ENCODE peak calls at places on chromosomes 4 and X, in nine cellular contexts. W, E, R, K, A, T, I, C and G are unnamed samples.

GRCh38 chr4:6699903-6700302 is 6.2 kb downstream of the S100P start:
- DNase-seq in W (no peak), K (no peak), E (no peak), A (no peak), R (no peak), I (no peak), T (no peak), C (no peak), G (no peak)

GRCh38 chr4:145299380-145300076 is 119.1 kb upstream of the OTUD4 start:
- DNase-seq in T (no peak), E (no peak), K (no peak), W (peak; percentile 85), A (peak; percentile 89), C (no peak), R (peak; percentile 80), I (peak; percentile 93), G (peak; percentile 88)

GRCh38 chr4:57154926-57155325 is 44.7 kb upstream of the IGFBP7 start:
- DNase-seq in W (no peak), K (no peak), E (no peak), R (no peak), A (no peak), T (no peak), C (no peak), I (no peak), G (no peak)

GRCh38 chrX:2705036-2705435 is 13.9 kb downstream of the CD99 start:
- DNase-seq in W (peak; percentile 60), T (peak; percentile 9), K (no peak), C (peak; percentile 43), E (no peak), R (no peak), A (no peak), I (no peak), G (no peak)

GRCh38 chr4:24266951-24267577 is 317.3 kb downstream of the DHX15 start:
- DNase-seq in I (no peak), W (peak; percentile 71), K (no peak), T (no peak), E (no peak), R (no peak), C (no peak), A (peak; percentile 88), G (no peak)

GRCh38 chrX:118346258-118347094 is 570 bp downstream of the WDR44 start:
- DNase-seq in A (peak; percentile 16), C (no peak), E (peak; percentile 65), T (peak; percentile 50), W (no peak), I (peak; percentile 20), R (peak; percentile 54), K (peak; percentile 44), G (peak; percentile 4)

GRCh38 chrX:149036086-149036485 is 469.0 kb downstream of the IDS start:
- DNase-seq in K (no peak), C (peak; percentile 5), R (no peak), I (no peak), A (no peak), T (peak; percentile 6), W (no peak), E (no peak), G (no peak)

GRCh38 chr4:25020240-25020639 is 10.5 kb downstream of the LGI2 start:
- DNase-seq in R (no peak), C (no peak), E (no peak), W (peak; percentile 19), A (peak; percentile 90), T (no peak), I (peak; percentile 38), K (no peak), G (peak; percentile 37)

DNA sequence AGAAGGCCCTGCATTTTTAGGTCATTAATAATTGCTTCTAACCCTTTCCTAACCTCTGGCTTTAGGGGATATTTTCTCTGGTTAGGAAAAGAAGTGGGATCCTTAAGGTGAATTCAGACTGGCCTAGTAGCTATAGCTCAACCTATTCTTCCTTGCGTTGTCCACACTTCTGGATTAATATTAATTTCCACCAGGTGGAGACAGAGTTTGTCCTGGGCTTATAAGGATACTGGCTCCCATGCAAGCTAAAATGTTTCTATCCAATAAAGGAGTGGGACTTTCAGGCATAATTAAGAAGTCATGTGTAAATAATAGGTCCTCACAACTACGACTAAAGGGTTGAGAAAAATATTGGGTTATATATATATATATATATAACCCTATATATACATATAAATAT is 860.0 kb upstream of the POU3F4 start:
- DNase-seq in W (no peak), C (no peak), K (no peak), E (no peak), A (peak; percentile 18), R (no peak), T (no peak), I (peak; percentile 43), G (no peak)
- TF ChIP-seq CTCF in W (no peak), C (no peak), K (no peak), E (peak; percentile 39), A (peak; percentile 47), R (no peak), T (no peak), I (peak; percentile 46), G (no peak)

DNA sequence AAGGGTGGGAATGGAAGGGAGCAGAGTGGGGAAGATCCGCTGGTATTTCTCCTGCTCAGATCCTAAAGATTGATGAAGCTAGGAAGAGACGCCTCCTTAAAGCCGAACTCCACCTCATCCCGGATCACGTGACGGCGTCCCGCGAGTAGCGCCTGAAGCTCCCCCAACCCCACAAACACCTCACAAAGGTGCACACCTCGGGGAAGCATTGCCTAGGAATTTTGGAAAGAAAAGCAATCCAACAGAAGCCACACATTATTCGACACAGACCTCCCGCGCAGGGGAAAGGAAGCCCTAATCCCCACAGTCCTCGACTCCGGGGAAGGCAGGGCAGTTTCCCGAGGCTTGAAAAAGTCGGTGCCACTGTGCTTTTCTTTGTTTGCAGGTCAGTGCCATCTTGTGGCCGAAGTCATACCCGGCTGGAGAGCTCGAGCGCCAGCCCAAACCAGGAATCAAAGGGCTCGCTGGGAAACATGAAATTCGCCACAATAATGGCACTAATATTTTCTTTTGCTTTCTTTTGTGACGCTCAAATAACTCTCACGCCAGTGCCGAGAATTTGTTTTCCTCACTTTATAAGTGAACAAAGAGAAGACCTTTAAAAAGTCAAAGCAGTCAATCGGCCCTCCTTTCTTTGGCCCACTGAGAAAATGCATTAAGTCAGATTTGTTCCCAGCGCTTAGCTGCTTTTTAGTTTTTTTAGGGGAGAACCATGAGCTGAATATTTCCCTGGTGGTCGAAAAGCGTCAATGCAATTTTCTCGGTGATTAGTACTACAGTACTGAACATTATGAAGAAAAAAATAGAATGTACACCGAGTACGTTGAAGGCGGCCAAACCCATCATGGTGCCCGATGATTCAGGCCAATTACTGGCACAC is at the start of gene NPY1R:
- DNase-seq in A (peak; percentile 82), C (peak; percentile 73), R (peak; percentile 4), E (peak; percentile 90), I (peak; percentile 70), W (peak; percentile 77), T (peak; percentile 89), K (no peak), G (peak; percentile 78)
- TF ChIP-seq CTCF in A (peak; percentile 81), C (peak; percentile 38), R (peak; percentile 65), E (peak; percentile 71), I (peak; percentile 76), W (peak; percentile 76), T (peak; percentile 22), K (no peak), G (peak; percentile 85)

GRCh38 chrX:81414630-81415029 is 212.7 kb downstream of the SH3BGRL start:
- DNase-seq in A (peak; percentile 0), I (peak; percentile 38), E (no peak), C (no peak), W (peak; percentile 0), K (no peak), T (no peak), R (no peak), G (no peak)
- TF ChIP-seq CTCF in A (no peak), I (peak; percentile 50), E (no peak), C (no peak), W (peak; percentile 28), K (no peak), T (no peak), R (peak; percentile 42), G (peak; percentile 44)

DNA sequence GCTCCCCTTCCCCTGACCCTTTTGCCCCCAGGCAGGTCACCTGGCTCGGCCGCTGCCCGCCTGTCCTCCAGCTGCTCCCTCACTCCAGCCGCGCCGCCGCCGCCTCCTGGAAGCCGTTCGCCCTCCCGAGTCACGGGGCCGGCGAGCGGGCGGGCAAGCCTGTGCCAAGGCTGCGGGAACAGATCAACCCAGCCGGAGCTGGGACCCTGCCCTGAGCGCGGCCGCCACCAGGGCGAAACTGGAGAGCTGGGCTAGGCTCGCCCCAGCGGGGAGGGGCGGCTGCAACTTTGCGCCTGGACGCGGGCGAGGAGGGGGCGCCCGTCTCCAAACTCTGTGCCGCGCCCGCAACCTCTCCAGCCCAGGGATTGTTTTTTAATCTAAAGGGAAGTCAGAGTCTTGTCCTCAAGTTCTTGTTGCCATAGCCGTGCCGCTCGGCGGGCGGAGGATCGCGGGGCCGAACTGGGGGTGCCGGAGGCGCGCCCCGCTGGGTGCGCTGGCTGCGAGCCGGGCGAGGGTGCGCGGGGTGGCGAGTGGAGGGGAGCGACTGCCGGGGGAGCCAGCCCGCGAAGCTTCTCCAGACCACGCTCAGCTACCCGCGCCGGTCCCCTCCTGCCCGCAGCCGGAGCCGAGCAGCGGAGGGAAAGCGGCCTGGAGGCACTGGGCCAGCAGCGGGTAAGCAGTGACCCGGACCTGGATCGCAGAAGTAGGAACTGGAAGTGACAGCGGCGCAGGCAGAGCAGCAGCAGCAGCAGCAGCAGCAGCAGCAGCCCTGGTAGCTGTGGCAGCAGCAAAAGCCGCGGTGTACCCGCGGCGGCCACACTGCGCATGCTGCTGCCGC is 13.4 kb downstream of the ARHGEF6 start:
- DNase-seq in E (peak; percentile 82), I (peak; percentile 59), A (peak; percentile 28), C (peak; percentile 24), W (peak; percentile 62), T (peak; percentile 45), R (peak; percentile 73), K (peak; percentile 26), G (peak; percentile 55)
- TF ChIP-seq CTCF in E (peak; percentile 42), I (peak; percentile 46), A (no peak), C (no peak), W (no peak), T (no peak), R (peak; percentile 55), K (no peak), G (peak; percentile 56)

GRCh38 chr4:140993350-140993749 is 139.9 kb downstream of the RNF150 start:
- DNase-seq in K (no peak), W (no peak), R (no peak), A (no peak), C (no peak), T (no peak), E (no peak), I (no peak), G (no peak)

GRCh38 chr4:140993969-140994459 is 139.3 kb downstream of the RNF150 start:
- DNase-seq in A (no peak), I (no peak), E (no peak), R (no peak), T (no peak), C (no peak), W (no peak), K (no peak), G (no peak)

GRCh38 chr4:140995058-140995457 is 138.2 kb downstream of the RNF150 start:
- DNase-seq in A (no peak), I (no peak), K (no peak), E (no peak), T (no peak), C (no peak), W (no peak), R (no peak), G (no peak)

GRCh38 chr4:141002323-141002805 is 130.9 kb downstream of the RNF150 start:
- DNase-seq in I (no peak), T (no peak), R (no peak), A (no peak), C (no peak), W (peak; percentile 37), K (no peak), E (no peak), G (peak; percentile 31)

DNA sequence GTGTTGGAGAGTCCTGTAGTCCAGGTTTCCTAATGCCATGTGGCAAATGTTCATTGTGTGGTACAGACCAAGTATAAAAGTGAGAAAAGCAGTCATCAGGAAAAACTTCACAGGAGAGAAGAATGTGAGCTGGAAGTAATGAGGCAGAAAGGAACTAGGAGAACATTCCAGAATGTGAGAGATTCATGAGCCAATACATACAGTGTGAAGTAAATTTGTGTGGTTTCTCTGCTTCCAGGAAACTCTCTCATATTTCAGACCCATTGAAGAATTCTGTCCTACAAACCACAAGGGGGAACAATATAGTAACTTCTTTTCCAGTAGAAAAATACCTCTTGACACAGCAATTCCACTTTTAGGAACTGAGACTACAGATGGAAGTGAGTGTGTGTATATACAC is 136.5 kb downstream of the RNF150 start:
- DNase-seq in A (no peak), W (peak; percentile 91), T (no peak), K (no peak), E (no peak), I (no peak), C (no peak), R (no peak), G (peak; percentile 65)
- TF ChIP-seq CTCF in A (no peak), W (peak; percentile 29), T (no peak), K (no peak), E (no peak), I (no peak), C (no peak), R (no peak), G (peak; percentile 57)